ENCODE peak calls at places on chromosomes 1 and 21, in seven cellular contexts. One of them, this sample, is unnamed.

GRCh38 chr1:241551759-241552638 is 19.8 kb downstream of the KMO start:
- DNase-seq in ACHN: no peak
- DNase-seq in activated CD4-positive, CD25-positive, alpha-beta regulatory T cell treated with anti-CD3 and anti-CD28 coated beads, Interleukin-2, amount 50 U/mL, for 72 hours: peak; percentile 33
- DNase-seq in uterus: no peak
- DNase-seq in iris pigment epithelial cell: no peak
- DNase-seq in stimulated activated CD4-positive, alpha-beta T cell treated with anti-CD3 and anti-CD28 coated beads, Interleukin-1b, Interleukin-23, amount 100 ng/mL, for 1 hour: no peak
- DNase-seq in hypothalamus: no peak
- DNase-seq in this sample: no peak

GRCh38 chr1:175314300-175314699 is 121.7 kb upstream of the KIAA0040 start:
- DNase-seq in ACHN: no peak
- DNase-seq in activated CD4-positive, CD25-positive, alpha-beta regulatory T cell treated with anti-CD3 and anti-CD28 coated beads, Interleukin-2, amount 50 U/mL, for 72 hours: no peak
- DNase-seq in uterus: no peak
- DNase-seq in iris pigment epithelial cell: no peak
- DNase-seq in stimulated activated CD4-positive, alpha-beta T cell treated with anti-CD3 and anti-CD28 coated beads, Interleukin-1b, Interleukin-23, amount 100 ng/mL, for 1 hour: no peak
- DNase-seq in hypothalamus: no peak
- DNase-seq in this sample: no peak

GRCh38 chr1:237186733-237187132 is 144.7 kb downstream of the RYR2 start:
- DNase-seq in ACHN: no peak
- DNase-seq in activated CD4-positive, CD25-positive, alpha-beta regulatory T cell treated with anti-CD3 and anti-CD28 coated beads, Interleukin-2, amount 50 U/mL, for 72 hours: no peak
- DNase-seq in uterus: no peak
- DNase-seq in iris pigment epithelial cell: no peak
- DNase-seq in stimulated activated CD4-positive, alpha-beta T cell treated with anti-CD3 and anti-CD28 coated beads, Interleukin-1b, Interleukin-23, amount 100 ng/mL, for 1 hour: no peak
- DNase-seq in hypothalamus: no peak
- DNase-seq in this sample: no peak

GRCh38 chr1:17574502-17574901 is 35.0 kb downstream of the ARHGEF10L start:
- DNase-seq in ACHN: no peak
- DNase-seq in activated CD4-positive, CD25-positive, alpha-beta regulatory T cell treated with anti-CD3 and anti-CD28 coated beads, Interleukin-2, amount 50 U/mL, for 72 hours: no peak
- DNase-seq in uterus: no peak
- DNase-seq in iris pigment epithelial cell: no peak
- DNase-seq in stimulated activated CD4-positive, alpha-beta T cell treated with anti-CD3 and anti-CD28 coated beads, Interleukin-1b, Interleukin-23, amount 100 ng/mL, for 1 hour: no peak
- DNase-seq in hypothalamus: no peak
- DNase-seq in this sample: no peak

GRCh38 chr1:182392045-182393028 is 747 bp upstream of the GLUL start:
- DNase-seq in ACHN: peak; percentile 48
- DNase-seq in activated CD4-positive, CD25-positive, alpha-beta regulatory T cell treated with anti-CD3 and anti-CD28 coated beads, Interleukin-2, amount 50 U/mL, for 72 hours: no peak
- DNase-seq in uterus: no peak
- DNase-seq in iris pigment epithelial cell: peak; percentile 17
- DNase-seq in stimulated activated CD4-positive, alpha-beta T cell treated with anti-CD3 and anti-CD28 coated beads, Interleukin-1b, Interleukin-23, amount 100 ng/mL, for 1 hour: no peak
- DNase-seq in hypothalamus: no peak
- DNase-seq in this sample: no peak

GRCh38 chr21:46423546-46424061 is 35.1 kb upstream of the DIP2A start:
- DNase-seq in ACHN: no peak
- DNase-seq in activated CD4-positive, CD25-positive, alpha-beta regulatory T cell treated with anti-CD3 and anti-CD28 coated beads, Interleukin-2, amount 50 U/mL, for 72 hours: no peak
- DNase-seq in uterus: no peak
- DNase-seq in iris pigment epithelial cell: no peak
- DNase-seq in stimulated activated CD4-positive, alpha-beta T cell treated with anti-CD3 and anti-CD28 coated beads, Interleukin-1b, Interleukin-23, amount 100 ng/mL, for 1 hour: no peak
- DNase-seq in hypothalamus: no peak
- DNase-seq in this sample: no peak

GRCh38 chr1:63611231-63611630 is 18.0 kb downstream of the PGM1 start:
- DNase-seq in ACHN: no peak
- DNase-seq in activated CD4-positive, CD25-positive, alpha-beta regulatory T cell treated with anti-CD3 and anti-CD28 coated beads, Interleukin-2, amount 50 U/mL, for 72 hours: no peak
- DNase-seq in uterus: no peak
- DNase-seq in iris pigment epithelial cell: no peak
- DNase-seq in stimulated activated CD4-positive, alpha-beta T cell treated with anti-CD3 and anti-CD28 coated beads, Interleukin-1b, Interleukin-23, amount 100 ng/mL, for 1 hour: no peak
- DNase-seq in hypothalamus: no peak
- DNase-seq in this sample: no peak

GRCh38 chr1:17569200-17570139 is 30.0 kb downstream of the ARHGEF10L start:
- DNase-seq in ACHN: peak; percentile 48
- DNase-seq in activated CD4-positive, CD25-positive, alpha-beta regulatory T cell treated with anti-CD3 and anti-CD28 coated beads, Interleukin-2, amount 50 U/mL, for 72 hours: no peak
- DNase-seq in uterus: peak; percentile 89
- DNase-seq in iris pigment epithelial cell: peak; percentile 54
- DNase-seq in stimulated activated CD4-positive, alpha-beta T cell treated with anti-CD3 and anti-CD28 coated beads, Interleukin-1b, Interleukin-23, amount 100 ng/mL, for 1 hour: no peak
- DNase-seq in hypothalamus: no peak
- DNase-seq in this sample: peak; percentile 99

GRCh38 chr1:2530501-2531361 is 668 bp upstream of the HES5 start:
- DNase-seq in ACHN: peak; percentile 6
- DNase-seq in activated CD4-positive, CD25-positive, alpha-beta regulatory T cell treated with anti-CD3 and anti-CD28 coated beads, Interleukin-2, amount 50 U/mL, for 72 hours: no peak
- DNase-seq in uterus: no peak
- DNase-seq in iris pigment epithelial cell: no peak
- DNase-seq in stimulated activated CD4-positive, alpha-beta T cell treated with anti-CD3 and anti-CD28 coated beads, Interleukin-1b, Interleukin-23, amount 100 ng/mL, for 1 hour: no peak
- DNase-seq in hypothalamus: no peak
- DNase-seq in this sample: no peak

GRCh38 chr1:72009756-72010441 is 272.4 kb downstream of the NEGR1 start:
- DNase-seq in ACHN: no peak
- DNase-seq in activated CD4-positive, CD25-positive, alpha-beta regulatory T cell treated with anti-CD3 and anti-CD28 coated beads, Interleukin-2, amount 50 U/mL, for 72 hours: no peak
- DNase-seq in uterus: no peak
- DNase-seq in iris pigment epithelial cell: no peak
- DNase-seq in stimulated activated CD4-positive, alpha-beta T cell treated with anti-CD3 and anti-CD28 coated beads, Interleukin-1b, Interleukin-23, amount 100 ng/mL, for 1 hour: no peak
- DNase-seq in hypothalamus: no peak
- DNase-seq in this sample: no peak

GRCh38 chr1:17826165-17826488 is 71.0 kb downstream of the ACTL8 start:
- DNase-seq in ACHN: peak; percentile 27
- DNase-seq in activated CD4-positive, CD25-positive, alpha-beta regulatory T cell treated with anti-CD3 and anti-CD28 coated beads, Interleukin-2, amount 50 U/mL, for 72 hours: peak; percentile 36
- DNase-seq in uterus: peak; percentile 17
- DNase-seq in iris pigment epithelial cell: peak; percentile 21
- DNase-seq in stimulated activated CD4-positive, alpha-beta T cell treated with anti-CD3 and anti-CD28 coated beads, Interleukin-1b, Interleukin-23, amount 100 ng/mL, for 1 hour: no peak
- DNase-seq in hypothalamus: no peak
- DNase-seq in this sample: peak; percentile 69

GRCh38 chr1:34924759-34925555 is 4.5 kb downstream of the DLGAP3 start:
- DNase-seq in ACHN: peak; percentile 65
- DNase-seq in activated CD4-positive, CD25-positive, alpha-beta regulatory T cell treated with anti-CD3 and anti-CD28 coated beads, Interleukin-2, amount 50 U/mL, for 72 hours: no peak
- DNase-seq in uterus: peak; percentile 55
- DNase-seq in iris pigment epithelial cell: peak; percentile 54
- DNase-seq in stimulated activated CD4-positive, alpha-beta T cell treated with anti-CD3 and anti-CD28 coated beads, Interleukin-1b, Interleukin-23, amount 100 ng/mL, for 1 hour: no peak
- DNase-seq in hypothalamus: no peak
- DNase-seq in this sample: peak; percentile 69

GRCh38 chr1:206581571-206581981 is 30.7 kb downstream of the EIF2D start:
- DNase-seq in ACHN: no peak
- DNase-seq in activated CD4-positive, CD25-positive, alpha-beta regulatory T cell treated with anti-CD3 and anti-CD28 coated beads, Interleukin-2, amount 50 U/mL, for 72 hours: peak; percentile 55
- DNase-seq in uterus: no peak
- DNase-seq in iris pigment epithelial cell: no peak
- DNase-seq in stimulated activated CD4-positive, alpha-beta T cell treated with anti-CD3 and anti-CD28 coated beads, Interleukin-1b, Interleukin-23, amount 100 ng/mL, for 1 hour: peak; percentile 62
- DNase-seq in hypothalamus: no peak
- DNase-seq in this sample: no peak

GRCh38 chr1:116510361-116510760 is 60.5 kb downstream of the CD58 start:
- DNase-seq in ACHN: no peak
- DNase-seq in activated CD4-positive, CD25-positive, alpha-beta regulatory T cell treated with anti-CD3 and anti-CD28 coated beads, Interleukin-2, amount 50 U/mL, for 72 hours: no peak
- DNase-seq in uterus: no peak
- DNase-seq in iris pigment epithelial cell: no peak
- DNase-seq in stimulated activated CD4-positive, alpha-beta T cell treated with anti-CD3 and anti-CD28 coated beads, Interleukin-1b, Interleukin-23, amount 100 ng/mL, for 1 hour: no peak
- DNase-seq in hypothalamus: no peak
- DNase-seq in this sample: no peak

GRCh38 chr1:226086776-226087175 is 24.3 kb downstream of the H3-3A start:
- DNase-seq in ACHN: no peak
- DNase-seq in activated CD4-positive, CD25-positive, alpha-beta regulatory T cell treated with anti-CD3 and anti-CD28 coated beads, Interleukin-2, amount 50 U/mL, for 72 hours: no peak
- DNase-seq in uterus: no peak
- DNase-seq in iris pigment epithelial cell: no peak
- DNase-seq in stimulated activated CD4-positive, alpha-beta T cell treated with anti-CD3 and anti-CD28 coated beads, Interleukin-1b, Interleukin-23, amount 100 ng/mL, for 1 hour: no peak
- DNase-seq in hypothalamus: no peak
- DNase-seq in this sample: no peak

GRCh38 chr1:30508651-30509050 is 214.7 kb downstream of the MATN1 start:
- DNase-seq in ACHN: no peak
- DNase-seq in activated CD4-positive, CD25-positive, alpha-beta regulatory T cell treated with anti-CD3 and anti-CD28 coated beads, Interleukin-2, amount 50 U/mL, for 72 hours: no peak
- DNase-seq in uterus: no peak
- DNase-seq in iris pigment epithelial cell: no peak
- DNase-seq in stimulated activated CD4-positive, alpha-beta T cell treated with anti-CD3 and anti-CD28 coated beads, Interleukin-1b, Interleukin-23, amount 100 ng/mL, for 1 hour: no peak
- DNase-seq in hypothalamus: no peak
- DNase-seq in this sample: peak; percentile 21

GRCh38 chr1:65890201-65890600 is 97.5 kb downstream of the PDE4B start:
- DNase-seq in ACHN: no peak
- DNase-seq in activated CD4-positive, CD25-positive, alpha-beta regulatory T cell treated with anti-CD3 and anti-CD28 coated beads, Interleukin-2, amount 50 U/mL, for 72 hours: no peak
- DNase-seq in uterus: no peak
- DNase-seq in iris pigment epithelial cell: peak; percentile 3
- DNase-seq in stimulated activated CD4-positive, alpha-beta T cell treated with anti-CD3 and anti-CD28 coated beads, Interleukin-1b, Interleukin-23, amount 100 ng/mL, for 1 hour: no peak
- DNase-seq in hypothalamus: no peak
- DNase-seq in this sample: no peak

GRCh38 chr1:57623791-57624538 is 200.1 kb upstream of the DAB1 start:
- DNase-seq in ACHN: no peak
- DNase-seq in activated CD4-positive, CD25-positive, alpha-beta regulatory T cell treated with anti-CD3 and anti-CD28 coated beads, Interleukin-2, amount 50 U/mL, for 72 hours: no peak
- DNase-seq in uterus: no peak
- DNase-seq in iris pigment epithelial cell: no peak
- DNase-seq in stimulated activated CD4-positive, alpha-beta T cell treated with anti-CD3 and anti-CD28 coated beads, Interleukin-1b, Interleukin-23, amount 100 ng/mL, for 1 hour: no peak
- DNase-seq in hypothalamus: no peak
- DNase-seq in this sample: no peak

GRCh38 chr1:5611431-5611830 is 380.8 kb downstream of the NPHP4 start:
- DNase-seq in ACHN: no peak
- DNase-seq in activated CD4-positive, CD25-positive, alpha-beta regulatory T cell treated with anti-CD3 and anti-CD28 coated beads, Interleukin-2, amount 50 U/mL, for 72 hours: no peak
- DNase-seq in uterus: no peak
- DNase-seq in iris pigment epithelial cell: no peak
- DNase-seq in stimulated activated CD4-positive, alpha-beta T cell treated with anti-CD3 and anti-CD28 coated beads, Interleukin-1b, Interleukin-23, amount 100 ng/mL, for 1 hour: no peak
- DNase-seq in hypothalamus: no peak
- DNase-seq in this sample: no peak

GRCh38 chr1:1068374-1069060 is 5.6 kb downstream of the RNF223 start:
- DNase-seq in ACHN: peak; percentile 48
- DNase-seq in activated CD4-positive, CD25-positive, alpha-beta regulatory T cell treated with anti-CD3 and anti-CD28 coated beads, Interleukin-2, amount 50 U/mL, for 72 hours: peak; percentile 58
- DNase-seq in uterus: no peak
- DNase-seq in iris pigment epithelial cell: no peak
- DNase-seq in stimulated activated CD4-positive, alpha-beta T cell treated with anti-CD3 and anti-CD28 coated beads, Interleukin-1b, Interleukin-23, amount 100 ng/mL, for 1 hour: no peak
- DNase-seq in hypothalamus: no peak
- DNase-seq in this sample: no peak

GRCh38 chr21:45396620-45396995 is 8.4 kb upstream of the COL18A1 start:
- DNase-seq in ACHN: no peak
- DNase-seq in activated CD4-positive, CD25-positive, alpha-beta regulatory T cell treated with anti-CD3 and anti-CD28 coated beads, Interleukin-2, amount 50 U/mL, for 72 hours: no peak
- DNase-seq in uterus: no peak
- DNase-seq in iris pigment epithelial cell: no peak
- DNase-seq in stimulated activated CD4-positive, alpha-beta T cell treated with anti-CD3 and anti-CD28 coated beads, Interleukin-1b, Interleukin-23, amount 100 ng/mL, for 1 hour: no peak
- DNase-seq in hypothalamus: no peak
- DNase-seq in this sample: no peak

GRCh38 chr1:93670141-93670540 is 11.5 kb downstream of the BCAR3 start:
- DNase-seq in ACHN: peak; percentile 77
- DNase-seq in activated CD4-positive, CD25-positive, alpha-beta regulatory T cell treated with anti-CD3 and anti-CD28 coated beads, Interleukin-2, amount 50 U/mL, for 72 hours: no peak
- DNase-seq in uterus: no peak
- DNase-seq in iris pigment epithelial cell: peak; percentile 93
- DNase-seq in stimulated activated CD4-positive, alpha-beta T cell treated with anti-CD3 and anti-CD28 coated beads, Interleukin-1b, Interleukin-23, amount 100 ng/mL, for 1 hour: no peak
- DNase-seq in hypothalamus: no peak
- DNase-seq in this sample: no peak

GRCh38 chr1:233971753-233972152 is 67.3 kb downstream of the SLC35F3 start:
- DNase-seq in ACHN: no peak
- DNase-seq in activated CD4-positive, CD25-positive, alpha-beta regulatory T cell treated with anti-CD3 and anti-CD28 coated beads, Interleukin-2, amount 50 U/mL, for 72 hours: no peak
- DNase-seq in uterus: no peak
- DNase-seq in iris pigment epithelial cell: no peak
- DNase-seq in stimulated activated CD4-positive, alpha-beta T cell treated with anti-CD3 and anti-CD28 coated beads, Interleukin-1b, Interleukin-23, amount 100 ng/mL, for 1 hour: no peak
- DNase-seq in hypothalamus: no peak
- DNase-seq in this sample: no peak

GRCh38 chr1:6554907-6555778 is at the start of gene TAS1R1:
- DNase-seq in ACHN: no peak
- DNase-seq in activated CD4-positive, CD25-positive, alpha-beta regulatory T cell treated with anti-CD3 and anti-CD28 coated beads, Interleukin-2, amount 50 U/mL, for 72 hours: no peak
- DNase-seq in uterus: peak; percentile 41
- DNase-seq in iris pigment epithelial cell: no peak
- DNase-seq in stimulated activated CD4-positive, alpha-beta T cell treated with anti-CD3 and anti-CD28 coated beads, Interleukin-1b, Interleukin-23, amount 100 ng/mL, for 1 hour: no peak
- DNase-seq in hypothalamus: peak; percentile 10
- DNase-seq in this sample: no peak

GRCh38 chr1:55584521-55585401 is 369.6 kb upstream of the USP24 start:
- DNase-seq in ACHN: no peak
- DNase-seq in activated CD4-positive, CD25-positive, alpha-beta regulatory T cell treated with anti-CD3 and anti-CD28 coated beads, Interleukin-2, amount 50 U/mL, for 72 hours: no peak
- DNase-seq in uterus: peak; percentile 61
- DNase-seq in iris pigment epithelial cell: peak; percentile 45
- DNase-seq in stimulated activated CD4-positive, alpha-beta T cell treated with anti-CD3 and anti-CD28 coated beads, Interleukin-1b, Interleukin-23, amount 100 ng/mL, for 1 hour: no peak
- DNase-seq in hypothalamus: no peak
- DNase-seq in this sample: no peak

GRCh38 chr1:162498442-162498785 is 796 bp downstream of the UHMK1 start:
- DNase-seq in ACHN: no peak
- DNase-seq in activated CD4-positive, CD25-positive, alpha-beta regulatory T cell treated with anti-CD3 and anti-CD28 coated beads, Interleukin-2, amount 50 U/mL, for 72 hours: no peak
- DNase-seq in uterus: no peak
- DNase-seq in iris pigment epithelial cell: peak; percentile 15
- DNase-seq in stimulated activated CD4-positive, alpha-beta T cell treated with anti-CD3 and anti-CD28 coated beads, Interleukin-1b, Interleukin-23, amount 100 ng/mL, for 1 hour: no peak
- DNase-seq in hypothalamus: no peak
- DNase-seq in this sample: no peak

GRCh38 chr1:943545-944340 is 15.3 kb downstream of the NOC2L start:
- DNase-seq in ACHN: no peak
- DNase-seq in activated CD4-positive, CD25-positive, alpha-beta regulatory T cell treated with anti-CD3 and anti-CD28 coated beads, Interleukin-2, amount 50 U/mL, for 72 hours: no peak
- DNase-seq in uterus: peak; percentile 60
- DNase-seq in iris pigment epithelial cell: no peak
- DNase-seq in stimulated activated CD4-positive, alpha-beta T cell treated with anti-CD3 and anti-CD28 coated beads, Interleukin-1b, Interleukin-23, amount 100 ng/mL, for 1 hour: no peak
- DNase-seq in hypothalamus: no peak
- DNase-seq in this sample: no peak

GRCh38 chr1:43858324-43858723 is 75.3 kb upstream of the ARTN start:
- DNase-seq in ACHN: no peak
- DNase-seq in activated CD4-positive, CD25-positive, alpha-beta regulatory T cell treated with anti-CD3 and anti-CD28 coated beads, Interleukin-2, amount 50 U/mL, for 72 hours: no peak
- DNase-seq in uterus: peak; percentile 62
- DNase-seq in iris pigment epithelial cell: peak; percentile 99
- DNase-seq in stimulated activated CD4-positive, alpha-beta T cell treated with anti-CD3 and anti-CD28 coated beads, Interleukin-1b, Interleukin-23, amount 100 ng/mL, for 1 hour: no peak
- DNase-seq in hypothalamus: no peak
- DNase-seq in this sample: peak; percentile 76

GRCh38 chr1:99361406-99361805 is 97.1 kb downstream of the PLPPR4 start:
- DNase-seq in ACHN: no peak
- DNase-seq in activated CD4-positive, CD25-positive, alpha-beta regulatory T cell treated with anti-CD3 and anti-CD28 coated beads, Interleukin-2, amount 50 U/mL, for 72 hours: no peak
- DNase-seq in uterus: no peak
- DNase-seq in iris pigment epithelial cell: no peak
- DNase-seq in stimulated activated CD4-positive, alpha-beta T cell treated with anti-CD3 and anti-CD28 coated beads, Interleukin-1b, Interleukin-23, amount 100 ng/mL, for 1 hour: no peak
- DNase-seq in hypothalamus: no peak
- DNase-seq in this sample: no peak

GRCh38 chr21:41950941-41951408 is 2.8 kb downstream of the C2CD2 start:
- DNase-seq in ACHN: no peak
- DNase-seq in activated CD4-positive, CD25-positive, alpha-beta regulatory T cell treated with anti-CD3 and anti-CD28 coated beads, Interleukin-2, amount 50 U/mL, for 72 hours: no peak
- DNase-seq in uterus: no peak
- DNase-seq in iris pigment epithelial cell: no peak
- DNase-seq in stimulated activated CD4-positive, alpha-beta T cell treated with anti-CD3 and anti-CD28 coated beads, Interleukin-1b, Interleukin-23, amount 100 ng/mL, for 1 hour: no peak
- DNase-seq in hypothalamus: no peak
- DNase-seq in this sample: no peak

GRCh38 chr1:160129046-160129445 is 13.5 kb downstream of the ATP1A2 start:
- DNase-seq in ACHN: peak; percentile 58
- DNase-seq in activated CD4-positive, CD25-positive, alpha-beta regulatory T cell treated with anti-CD3 and anti-CD28 coated beads, Interleukin-2, amount 50 U/mL, for 72 hours: no peak
- DNase-seq in uterus: no peak
- DNase-seq in iris pigment epithelial cell: peak; percentile 15
- DNase-seq in stimulated activated CD4-positive, alpha-beta T cell treated with anti-CD3 and anti-CD28 coated beads, Interleukin-1b, Interleukin-23, amount 100 ng/mL, for 1 hour: no peak
- DNase-seq in hypothalamus: no peak
- DNase-seq in this sample: no peak

GRCh38 chr1:46180082-46180616 is 3.9 kb upstream of the P3R3URF start:
- DNase-seq in ACHN: peak; percentile 74
- DNase-seq in activated CD4-positive, CD25-positive, alpha-beta regulatory T cell treated with anti-CD3 and anti-CD28 coated beads, Interleukin-2, amount 50 U/mL, for 72 hours: no peak
- DNase-seq in uterus: no peak
- DNase-seq in iris pigment epithelial cell: no peak
- DNase-seq in stimulated activated CD4-positive, alpha-beta T cell treated with anti-CD3 and anti-CD28 coated beads, Interleukin-1b, Interleukin-23, amount 100 ng/mL, for 1 hour: no peak
- DNase-seq in hypothalamus: no peak
- DNase-seq in this sample: no peak

GRCh38 chr1:82079607-82080006 is 278.9 kb downstream of the ADGRL2 start:
- DNase-seq in ACHN: no peak
- DNase-seq in activated CD4-positive, CD25-positive, alpha-beta regulatory T cell treated with anti-CD3 and anti-CD28 coated beads, Interleukin-2, amount 50 U/mL, for 72 hours: no peak
- DNase-seq in uterus: no peak
- DNase-seq in iris pigment epithelial cell: no peak
- DNase-seq in stimulated activated CD4-positive, alpha-beta T cell treated with anti-CD3 and anti-CD28 coated beads, Interleukin-1b, Interleukin-23, amount 100 ng/mL, for 1 hour: no peak
- DNase-seq in hypothalamus: no peak
- DNase-seq in this sample: no peak

GRCh38 chr1:247679639-247680038 is at the start of gene OR13G1:
- DNase-seq in ACHN: no peak
- DNase-seq in activated CD4-positive, CD25-positive, alpha-beta regulatory T cell treated with anti-CD3 and anti-CD28 coated beads, Interleukin-2, amount 50 U/mL, for 72 hours: no peak
- DNase-seq in uterus: no peak
- DNase-seq in iris pigment epithelial cell: no peak
- DNase-seq in stimulated activated CD4-positive, alpha-beta T cell treated with anti-CD3 and anti-CD28 coated beads, Interleukin-1b, Interleukin-23, amount 100 ng/mL, for 1 hour: no peak
- DNase-seq in hypothalamus: no peak
- DNase-seq in this sample: no peak

GRCh38 chr1:211492511-211493132 is 660 bp upstream of the RD3 start:
- DNase-seq in ACHN: no peak
- DNase-seq in activated CD4-positive, CD25-positive, alpha-beta regulatory T cell treated with anti-CD3 and anti-CD28 coated beads, Interleukin-2, amount 50 U/mL, for 72 hours: no peak
- DNase-seq in uterus: no peak
- DNase-seq in iris pigment epithelial cell: no peak
- DNase-seq in stimulated activated CD4-positive, alpha-beta T cell treated with anti-CD3 and anti-CD28 coated beads, Interleukin-1b, Interleukin-23, amount 100 ng/mL, for 1 hour: no peak
- DNase-seq in hypothalamus: no peak
- DNase-seq in this sample: no peak